ENCODE peak calls at places on chromosomes 5 and 9, in five cellular contexts. P is CD8-positive, alpha-beta T cell; V is mucosa of descending colon; R is kidney tubule cell; H is stimulated activated naive B cell treated with anti-CD40 and anti-IgM and Interleukin-4, amounts not matched to agents 10 μg/mL and 1 μg/mL and 100 μg/mL, for 72 hours. G is an unnamed sample.
A peak's percentile ranks its signal among the peaks of the same experiment; 100 is the strongest.

GRCh38 chr5:79074641-79075040 is 5.1 kb downstream of the BHMT2 start:
- DNase-seq in P (no peak), V (no peak), R (peak; percentile 90), H (no peak), G (no peak)

GRCh38 chr5:172567294-172567693 is 73.8 kb upstream of the NEURL1B start:
- DNase-seq in P (no peak), V (no peak), R (no peak), H (no peak), G (no peak)

GRCh38 chr5:30209752-30210151 is 983.7 kb upstream of the CDH6 start:
- DNase-seq in P (no peak), V (no peak), R (no peak), H (no peak), G (no peak)

GRCh38 chr5:151755383-151755782 is 3.0 kb downstream of the ATOX1 start:
- DNase-seq in P (no peak), V (peak; percentile 43), R (no peak), H (no peak), G (no peak)

GRCh38 chr9:72586388-72587160 is 65.2 kb downstream of the TMC1 start:
- DNase-seq in P (no peak), V (peak; percentile 36), R (peak; percentile 79), H (no peak), G (no peak)

GRCh38 chr9:127166651-127167524 is 44.5 kb upstream of the ANGPTL2 start:
- DNase-seq in P (no peak), V (no peak), R (peak; percentile 88), H (peak; percentile 71), G (no peak)

GRCh38 chr9:135156525-135157510 is 69.3 kb downstream of the OLFM1 start:
- DNase-seq in P (no peak), V (peak; percentile 66), R (peak; percentile 21), H (no peak), G (no peak)

GRCh38 chr9:93902051-93902779 is 52.9 kb downstream of the BARX1 start:
- DNase-seq in P (no peak), V (no peak), R (no peak), H (no peak), G (no peak)

GRCh38 chr5:64814073-64814472 is 45.3 kb downstream of the CWC27 start:
- DNase-seq in P (no peak), V (no peak), R (no peak), H (peak; percentile 1), G (no peak)

GRCh38 chr5:172175263-172175719 is 12.7 kb downstream of the STK10 start:
- DNase-seq in P (peak; percentile 83), V (peak; percentile 66), R (no peak), H (peak; percentile 76), G (peak; percentile 86)

GRCh38 chr5:178941361-178941760 is 363 bp downstream of the ZNF454 start:
- DNase-seq in P (no peak), V (peak; percentile 16), R (no peak), H (no peak), G (no peak)

GRCh38 chr5:10632110-10632903 is 68.4 kb downstream of the ANKRD33B start:
- DNase-seq in P (no peak), V (peak; percentile 34), R (peak; percentile 75), H (peak; percentile 86), G (no peak)

GRCh38 chr9:104950838-104951237 is 22.9 kb upstream of the ABCA1 start:
- DNase-seq in P (no peak), V (no peak), R (no peak), H (no peak), G (no peak)

G was measured in activated T-helper 1 cell treated with anti-CD3 and anti-CD28 coated beads, Interleukin-2, amount 50 U/mL, for 16 hours.